ENCODE peak calls at places on chromosomes 1 and 21, in nine cellular contexts. E is IMR-90, N is stomach, B is neural progenitor cell, H is upper lobe of right lung, W is fibroblast of pulmonary artery, Z is body of pancreas, D is heart right ventricle, O is GM23338. P is an unnamed sample.

GRCh38 chr21:36478207-36478701 is 1.7 kb downstream of the CLDN14 start:
- DNase-seq in W (peak), E (peak), D (no peak), N (no peak), O (no peak), B (no peak), H (no peak), Z (no peak), P (peak)

GRCh38 chr1:47987601-47988000 is 9.6 kb downstream of the TRABD2B start:
- DNase-seq in H (no peak), N (no peak), Z (no peak), E (no peak), D (no peak), W (no peak), B (no peak), O (no peak), P (no peak)

GRCh38 chr21:28827422-28827821 is 165.3 kb downstream of the LTN1 start:
- DNase-seq in D (no peak), W (peak), E (peak), B (no peak), H (no peak), O (no peak), N (no peak), Z (no peak), P (peak)

GRCh38 chr1:92975551-92976232 is 14.4 kb upstream of the DIPK1A start:
- DNase-seq in H (no peak), B (no peak), O (no peak), D (no peak), E (no peak), Z (no peak), W (no peak), N (no peak), P (no peak)

GRCh38 chr21:33643658-33644311 is 1.5 kb downstream of the ITSN1 start:
- DNase-seq in O (peak), N (no peak), D (no peak), Z (no peak), E (no peak), W (peak), H (no peak), B (peak), P (no peak)

GRCh38 chr1:205746757-205747412 is 3.1 kb downstream of the NUCKS1 start:
- DNase-seq in O (no peak), B (no peak), D (no peak), Z (no peak), N (no peak), H (no peak), W (no peak), E (no peak), P (no peak)

GRCh38 chr1:81799939-81800740 is 594 bp upstream of the ADGRL2 start:
- DNase-seq in W (peak), O (peak), H (peak), Z (peak), N (peak), B (peak), D (peak), E (peak), P (peak)

GRCh38 chr1:26225033-26225831 is 8.8 kb upstream of the CEP85 start:
- DNase-seq in O (peak), W (peak), D (peak), B (peak), N (peak), H (peak), Z (peak), E (no peak), P (no peak)

GRCh38 chr1:224431726-224432125 is 2.9 kb downstream of the WDR26 start:
- DNase-seq in Z (no peak), W (no peak), E (no peak), N (no peak), O (no peak), B (no peak), H (no peak), D (no peak), P (no peak)
- H3K4me3 ChIP-seq in Z (no peak), W (peak), E (peak), N (peak), O (peak), B (peak), H (peak), D (peak), P (peak)

GRCh38 chr21:15003463-15004135 is 61.2 kb downstream of the NRIP1 start:
- DNase-seq in B (peak), H (no peak), E (no peak), N (no peak), W (no peak), O (peak), D (no peak), Z (no peak), P (no peak)
- H3K4me3 ChIP-seq in B (no peak), H (no peak), E (no peak), N (no peak), W (no peak), O (no peak), D (no peak), Z (no peak), P (no peak)

GRCh38 chr1:165612062-165612461 is 19.0 kb upstream of the MGST3 start:
- DNase-seq in E (no peak), D (no peak), N (no peak), Z (no peak), B (no peak), O (no peak), H (no peak), W (no peak), P (no peak)

GRCh38 chr1:165616054-165616612 is 14.9 kb upstream of the MGST3 start:
- DNase-seq in W (no peak), D (no peak), O (no peak), H (no peak), Z (no peak), N (peak), B (no peak), E (no peak), P (no peak)

GRCh38 chr1:165605246-165605645 is 25.8 kb upstream of the MGST3 start:
- DNase-seq in N (no peak), B (no peak), H (no peak), D (no peak), O (no peak), Z (no peak), W (no peak), E (no peak), P (no peak)

GRCh38 chr1:165610866-165611265 is 20.2 kb upstream of the MGST3 start:
- DNase-seq in N (no peak), Z (no peak), B (no peak), O (no peak), E (no peak), H (no peak), D (no peak), W (no peak), P (no peak)
- H3K4me3 ChIP-seq in N (no peak), Z (no peak), B (no peak), O (no peak), E (no peak), H (no peak), D (no peak), W (no peak), P (no peak)

GRCh38 chr1:152107289-152107983 is 7.8 kb downstream of the TCHH start:
- DNase-seq in N (no peak), B (no peak), D (peak), W (no peak), Z (no peak), H (peak), O (peak), E (no peak), P (no peak)
- H3K4me3 ChIP-seq in N (peak), B (no peak), D (peak), W (peak), Z (no peak), H (peak), O (peak), E (no peak), P (no peak)

GRCh38 chr1:229432905-229433304 is 989 bp downstream of the ACTA1 start:
- DNase-seq in D (no peak), N (no peak), O (peak), W (no peak), H (no peak), E (no peak), Z (no peak), B (no peak), P (no peak)
- H3K4me3 ChIP-seq in D (peak), N (no peak), O (peak), W (no peak), H (no peak), E (no peak), Z (no peak), B (no peak), P (no peak)

GRCh38 chr1:215079456-215079855 is 3.1 kb upstream of the KCNK2 start:
- DNase-seq in W (no peak), D (no peak), O (no peak), H (no peak), Z (no peak), N (no peak), E (peak), B (no peak), P (no peak)

GRCh38 chr1:215082532-215083407 is at the start of gene KCNK2:
- DNase-seq in Z (no peak), B (peak), W (peak), H (peak), E (peak), N (no peak), D (no peak), O (peak), P (no peak)

GRCh38 chr1:215081566-215082531 is 688 bp upstream of the KCNK2 start:
- DNase-seq in N (no peak), Z (no peak), W (no peak), H (no peak), O (peak), D (no peak), E (peak), B (peak), P (no peak)

GRCh38 chr1:215087603-215088002 is 5.1 kb downstream of the KCNK2 start:
- DNase-seq in Z (no peak), E (no peak), N (no peak), W (no peak), O (no peak), B (no peak), D (no peak), H (no peak), P (no peak)

DNA sequence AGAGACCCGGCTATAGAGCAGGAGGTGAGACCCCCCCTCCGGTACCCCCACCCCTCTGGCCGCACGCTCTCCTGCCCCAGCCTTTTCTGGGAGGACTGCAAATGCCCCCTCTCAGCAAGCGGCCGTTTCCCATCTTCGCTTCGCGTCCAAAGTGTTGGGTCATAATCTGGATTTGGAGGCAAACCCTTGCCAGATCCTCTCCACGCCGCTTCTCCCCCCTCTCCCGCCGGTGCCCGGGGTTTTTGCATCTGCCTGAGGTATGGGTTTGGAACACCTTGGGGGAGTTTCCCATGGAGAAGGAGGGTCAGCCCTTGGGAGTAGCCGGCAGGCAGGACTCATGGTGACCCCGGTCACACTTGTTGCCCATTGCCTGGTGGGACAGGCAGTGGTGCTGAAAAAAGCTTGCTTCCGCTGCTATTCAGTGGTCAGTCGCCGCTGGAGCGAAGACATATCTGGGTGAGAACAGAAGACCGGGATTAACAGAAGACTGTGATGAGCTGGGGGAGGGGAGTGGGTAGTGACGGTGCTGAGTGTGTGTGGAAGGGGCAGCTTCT is 948 bp downstream of the KCNK2 start:
- DNase-seq in E (peak), B (peak), N (no peak), Z (no peak), W (peak), O (peak), D (no peak), H (peak), P (no peak)
- H3K4me3 ChIP-seq in E (peak), B (peak), N (peak), Z (no peak), W (peak), O (peak), D (peak), H (peak), P (peak)

GRCh38 chr1:110631836-110632620 is 25.9 kb upstream of the KCNA2 start:
- DNase-seq in Z (no peak), H (no peak), D (no peak), W (no peak), N (no peak), O (no peak), E (no peak), B (no peak), P (no peak)
- H3K4me3 ChIP-seq in Z (no peak), H (no peak), D (no peak), W (no peak), N (no peak), O (no peak), E (no peak), B (no peak), P (no peak)

DNA sequence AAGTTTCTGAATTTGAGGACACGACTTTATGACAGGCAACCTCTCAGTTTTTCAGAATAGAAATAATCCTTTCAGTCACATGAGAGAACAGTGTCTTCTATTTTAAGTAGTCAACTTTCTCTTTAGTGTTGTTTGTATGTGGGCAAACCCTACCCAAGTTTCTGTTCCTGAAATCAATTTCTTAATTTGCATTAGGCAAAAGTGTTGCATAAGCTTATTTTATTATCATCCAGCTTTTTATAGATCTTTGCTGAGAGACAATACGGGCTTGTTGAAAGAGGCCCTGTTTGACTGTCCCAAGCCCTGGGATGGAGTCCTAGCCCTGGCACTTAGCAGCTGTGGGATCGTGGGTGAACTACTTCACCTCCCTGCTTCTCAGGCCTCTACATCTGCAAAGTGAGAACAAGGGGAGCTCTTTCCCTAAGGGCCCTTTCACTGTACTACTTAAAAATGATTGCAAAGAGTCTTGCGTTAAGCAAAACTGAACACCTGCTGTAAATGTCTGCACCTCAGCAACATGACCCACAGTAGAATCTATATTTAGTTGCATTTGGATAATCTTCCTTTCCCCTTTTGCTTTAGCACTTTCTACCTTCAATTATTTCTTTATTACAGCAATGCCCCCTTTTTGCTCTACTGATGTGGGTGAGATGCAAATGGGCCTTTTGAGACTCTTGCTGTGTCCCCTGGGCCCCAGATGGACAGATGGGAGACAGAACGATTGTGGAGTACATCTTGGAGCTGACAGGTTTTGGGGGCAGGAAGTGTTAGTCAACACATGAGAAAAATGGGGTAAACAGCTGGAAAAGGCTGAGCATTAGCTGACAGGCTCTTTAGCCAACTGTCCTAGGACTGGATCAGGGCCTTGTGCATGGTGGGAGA is 41.0 kb upstream of the SCAF4 start:
- DNase-seq in H (no peak), B (no peak), Z (no peak), D (no peak), N (no peak), W (no peak), O (no peak), E (no peak), P (no peak)
- H3K4me3 ChIP-seq in H (no peak), B (no peak), Z (no peak), D (no peak), N (no peak), W (no peak), O (no peak), E (no peak), P (no peak)

GRCh38 chr1:58966917-58967733 is 183.3 kb upstream of the JUN start:
- DNase-seq in E (no peak), B (no peak), H (no peak), O (no peak), D (no peak), W (no peak), N (no peak), Z (no peak), P (no peak)

GRCh38 chr1:58966103-58966916 is 182.5 kb upstream of the JUN start:
- DNase-seq in W (no peak), Z (no peak), E (no peak), O (no peak), B (no peak), D (no peak), N (no peak), H (no peak), P (no peak)

GRCh38 chr1:58971629-58972140 is 187.8 kb upstream of the JUN start:
- DNase-seq in N (peak), Z (peak), W (peak), D (no peak), E (peak), O (no peak), B (no peak), H (no peak), P (no peak)

GRCh38 chr1:58964880-58965279 is 181.0 kb upstream of the JUN start:
- DNase-seq in Z (peak), N (peak), W (peak), E (peak), O (no peak), B (no peak), H (peak), D (no peak), P (no peak)

DNA sequence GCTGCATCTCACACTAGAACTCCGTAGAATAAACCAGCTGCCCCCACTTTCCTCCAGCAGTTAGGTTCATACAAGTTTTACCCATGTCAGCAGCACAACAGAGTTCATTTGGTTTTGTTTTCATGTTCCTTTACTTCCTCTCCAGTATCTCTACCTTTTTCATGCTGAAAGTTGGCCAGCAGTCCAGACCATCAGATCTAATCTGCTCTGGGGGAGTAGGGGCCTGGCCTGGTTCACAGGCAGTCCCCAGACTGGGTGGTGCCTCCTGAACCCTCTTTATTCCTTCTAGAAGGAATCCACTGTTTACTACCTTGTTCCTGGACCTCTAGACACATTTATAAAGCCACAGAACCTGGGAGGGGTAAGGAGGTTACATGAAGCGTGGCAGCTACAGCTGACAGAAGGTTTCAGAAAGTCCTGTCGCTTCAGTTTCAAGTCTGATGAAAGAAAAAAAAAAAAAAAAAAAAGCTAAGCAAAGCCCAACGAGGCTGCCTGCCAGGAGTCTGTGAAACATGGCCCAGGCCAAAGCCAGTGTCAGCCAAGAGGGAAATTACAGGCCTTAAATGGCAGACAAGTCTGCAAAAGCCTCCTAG is 184.6 kb upstream of the JUN start:
- DNase-seq in H (no peak), Z (peak), W (peak), D (peak), N (peak), O (no peak), B (no peak), E (peak), P (peak)
- H3K4me3 ChIP-seq in H (no peak), Z (no peak), W (no peak), D (no peak), N (no peak), O (no peak), B (no peak), E (no peak), P (no peak)

P was measured in skeletal muscle cell.